ENCODE peak calls at places on chromosome 4, in nine cellular contexts. A is left lung; E is stimulated activated naive CD4-positive, alpha-beta T cell; B is H4; M is aorta; T is nucleus accumbens; V is left ventricle myocardium inferior; U is foreskin keratinocyte; S is body of pancreas. K is an unnamed sample.

GRCh38 chr4:52076731-52077130 is 25.6 kb downstream of the SPATA18 start:
- DNase-seq in A (no peak), M (peak; percentile 75), U (no peak), B (no peak), V (peak; percentile 15), S (no peak), T (peak; percentile 5), E (no peak), K (no peak)

GRCh38 chr4:88138561-88138960 is 19.9 kb downstream of the ABCG2 start:
- DNase-seq in U (peak; percentile 76), B (peak; percentile 52), S (no peak), V (no peak), E (no peak), M (no peak), A (no peak), T (no peak), K (no peak)

GRCh38 chr4:23290656-23291055 is 597.9 kb downstream of the GBA3 start:
- DNase-seq in M (no peak), B (peak; percentile 83), U (peak; percentile 88), V (no peak), A (no peak), E (no peak), S (no peak), T (no peak), K (no peak)

GRCh38 chr4:107719211-107719926 is 665 bp downstream of the PAPSS1 start:
- DNase-seq in A (no peak), M (no peak), U (peak; percentile 69), B (no peak), T (no peak), S (no peak), E (no peak), V (no peak), K (no peak)

GRCh38 chr4:6124386-6125102 is 75.8 kb downstream of the JAKMIP1 start:
- DNase-seq in S (no peak), M (no peak), E (no peak), A (no peak), U (no peak), T (no peak), B (no peak), V (no peak), K (no peak)

GRCh38 chr4:186724861-186725419 is 1.3 kb upstream of the FAT1 start:
- DNase-seq in E (no peak), M (no peak), V (no peak), U (peak; percentile 35), B (peak; percentile 24), T (no peak), S (peak; percentile 25), A (no peak), K (no peak)

GRCh38 chr4:177047070-177047850 is 254.5 kb upstream of the VEGFC start:
- DNase-seq in M (peak; percentile 82), A (peak; percentile 59), S (peak; percentile 54), V (peak; percentile 17), U (peak; percentile 66), E (no peak), T (peak; percentile 47), B (peak; percentile 76), K (peak; percentile 49)

GRCh38 chr4:86487738-86488137 is 106.4 kb upstream of the PTPN13 start:
- DNase-seq in S (no peak), T (no peak), U (no peak), V (no peak), A (no peak), M (no peak), E (no peak), B (no peak), K (no peak)

GRCh38 chr4:122842984-122843531 is 16.4 kb downstream of the FGF2 start:
- DNase-seq in E (no peak), V (no peak), B (no peak), U (no peak), A (no peak), M (no peak), S (no peak), T (no peak), K (no peak)

GRCh38 chr4:24603343-24603742 is 19.0 kb upstream of the DHX15 start:
- DNase-seq in S (no peak), B (no peak), T (no peak), M (no peak), U (no peak), V (peak; percentile 47), E (no peak), A (peak; percentile 62), K (no peak)

GRCh38 chr4:98446499-98447375 is 185.6 kb downstream of the RAP1GDS1 start:
- DNase-seq in A (peak; percentile 48), S (no peak), E (no peak), V (no peak), M (no peak), T (no peak), B (peak; percentile 91), U (peak; percentile 89), K (peak; percentile 32)

GRCh38 chr4:41256740-41257256 is at the start of gene UCHL1:
- DNase-seq in S (peak; percentile 15), M (peak; percentile 81), A (peak; percentile 39), V (peak; percentile 29), E (no peak), T (peak; percentile 84), B (peak; percentile 95), U (no peak), K (peak; percentile 26)

GRCh38 chr4:117447925-117448324 is 362.5 kb upstream of the TRAM1L1 start:
- DNase-seq in S (no peak), V (no peak), U (no peak), E (no peak), B (peak; percentile 13), M (no peak), T (no peak), A (no peak), K (no peak)

GRCh38 chr4:85498068-85498733 is 23.3 kb downstream of the ARHGAP24 start:
- DNase-seq in T (peak; percentile 9), V (peak; percentile 38), U (peak; percentile 59), A (peak; percentile 86), S (peak; percentile 32), B (peak; percentile 51), E (no peak), M (no peak), K (peak; percentile 61)

GRCh38 chr4:163085085-163085484 is 81.6 kb downstream of the NAF1 start:
- DNase-seq in A (no peak), V (no peak), T (no peak), U (no peak), B (no peak), S (no peak), E (no peak), M (no peak), K (no peak)

GRCh38 chr4:103496800-103497199 is 223.0 kb downstream of the TACR3 start:
- DNase-seq in M (no peak), V (no peak), B (no peak), U (no peak), A (no peak), E (no peak), S (no peak), T (no peak), K (no peak)

GRCh38 chr4:2800691-2801596 is 8.1 kb downstream of the SH3BP2 start:
- DNase-seq in M (peak; percentile 84), U (no peak), E (no peak), T (peak; percentile 78), V (peak; percentile 90), A (peak; percentile 90), S (peak; percentile 48), B (peak; percentile 65), K (peak; percentile 62)

GRCh38 chr4:165326831-165327210 is 648 bp upstream of the MSMO1 start:
- DNase-seq in S (peak; percentile 47), T (peak; percentile 16), E (no peak), V (no peak), A (no peak), M (no peak), B (no peak), U (no peak), K (no peak)

GRCh38 chr4:39823193-39823592 is 125.3 kb downstream of the UBE2K start:
- DNase-seq in U (no peak), V (no peak), M (no peak), T (no peak), E (no peak), B (peak; percentile 50), S (no peak), A (no peak), K (no peak)

GRCh38 chr4:98908703-98909262 is 20.1 kb downstream of the EIF4E start:
- DNase-seq in U (peak; percentile 12), E (no peak), S (no peak), B (no peak), M (no peak), V (no peak), A (no peak), T (no peak), K (no peak)

GRCh38 chr4:175215657-175216056 is 297.5 kb downstream of the ADAM29 start:
- DNase-seq in U (peak; percentile 4), B (no peak), S (no peak), T (no peak), A (no peak), E (no peak), M (no peak), V (no peak), K (no peak)

K was measured in stomach.